ENCODE peak calls at places on chromosome 20, in four cellular contexts. E is breast epithelium, I is DMS153, P is anterior cingulate cortex. M is an unnamed sample.

GRCh38 chr20:8449120-8449519 is 317.1 kb downstream of the PLCB1 start:
- DNase-seq in E (no peak), I (peak), P (peak), M (no peak)

GRCh38 chr20:53795170-53795569 is 201.5 kb upstream of the ZNF217 start:
- DNase-seq in E (no peak), I (no peak), P (no peak), M (no peak)

GRCh38 chr20:45905505-45906079 is 6.4 kb downstream of the PLTP start:
- DNase-seq in E (no peak), I (no peak), P (no peak), M (no peak)

GRCh38 chr20:63968928-63969760 is 586 bp downstream of the ZNF512B start:
- DNase-seq in E (peak), I (no peak), P (no peak), M (no peak)

GRCh38 chr20:59673288-59673997 is 69.1 kb downstream of the PHACTR3 start:
- DNase-seq in E (peak), I (no peak), P (no peak), M (no peak)

GRCh38 chr20:63486300-63486855 is 12.5 kb downstream of the EEF1A2 start:
- DNase-seq in E (no peak), I (no peak), P (no peak), M (no peak)

GRCh38 chr20:4076671-4077070 is 61.3 kb upstream of the RNF24 start:
- DNase-seq in E (no peak), I (no peak), P (no peak), M (no peak)

GRCh38 chr20:59308493-59309201 is 8.2 kb downstream of the EDN3 start:
- DNase-seq in E (no peak), I (no peak), P (no peak), M (no peak)

GRCh38 chr20:24672886-24673677 is 203.7 kb downstream of the SYNDIG1 start:
- DNase-seq in E (no peak), I (no peak), P (no peak), M (no peak)

GRCh38 chr20:54218470-54218869 is 10.6 kb downstream of the PFDN4 start:
- DNase-seq in E (no peak), I (no peak), P (no peak), M (no peak)

GRCh38 chr20:62925420-62926228 is 681 bp downstream of the DIDO1 start:
- DNase-seq in E (no peak), I (no peak), P (no peak), M (no peak)

GRCh38 chr20:25281541-25281991 is 33.7 kb downstream of the PYGB start:
- DNase-seq in E (peak), I (peak), P (no peak), M (no peak)

GRCh38 chr20:33191484-33191883 is 23.5 kb downstream of the BPIFA2 start:
- DNase-seq in E (no peak), I (peak), P (no peak), M (no peak)

GRCh38 chr20:17936306-17936790 is 32.2 kb downstream of the SNX5 start:
- DNase-seq in E (no peak), I (no peak), P (no peak), M (no peak)

GRCh38 chr20:63092660-63093215 is 86.0 kb upstream of the BHLHE23 start:
- DNase-seq in E (no peak), I (no peak), P (no peak), M (no peak)

GRCh38 chr20:53776858-53777257 is 183.2 kb upstream of the ZNF217 start:
- DNase-seq in E (no peak), I (no peak), P (no peak), M (no peak)

GRCh38 chr20:58007947-58008346 is 220.5 kb downstream of the ANKRD60 start:
- DNase-seq in E (no peak), I (no peak), P (no peak), M (no peak)

GRCh38 chr20:12337601-12338000 is 419.9 kb downstream of the BTBD3 start:
- DNase-seq in E (no peak), I (no peak), P (no peak), M (no peak)

GRCh38 chr20:19110866-19111460 is 101.5 kb upstream of the SLC24A3 start:
- DNase-seq in E (no peak), I (no peak), P (no peak), M (no peak)

GRCh38 chr20:10848810-10849370 is 175.1 kb upstream of the JAG1 start:
- DNase-seq in E (no peak), I (no peak), P (no peak), M (no peak)

M was measured in amygdala.